ENCODE peak calls at places on chromosomes 6 and 20, in ten cellular contexts. One of them, this sample, is unnamed.
A peak's percentile ranks its signal among the peaks of the same experiment; 100 is the strongest.

GRCh38 chr20:57071283-57071701 is 195.1 kb downstream of the BMP7 start:
- DNase-seq in Peyer's patch: no peak
- DNase-seq in cardiac fibroblast: no peak
- DNase-seq in T-cell: no peak
- DNase-seq in NCI-H345: peak; percentile 85
- DNase-seq in stimulated activated CD4-positive, alpha-beta T cell treated with anti-CD3 and anti-CD28 coated beads, Interleukin-4, amount 100 ng/mL, for 4 hours: no peak
- DNase-seq in activated CD8-positive, alpha-beta memory T cell treated with anti-CD3 and anti-CD28 coated beads, Interleukin-2, amount 50 U/mL, for 48 hours: no peak
- DNase-seq in left cardiac atrium: no peak
- DNase-seq in EL: no peak
- DNase-seq in GM20000: no peak
- DNase-seq in this sample: no peak

GRCh38 chr20:58096880-58097813 is 131.3 kb downstream of the ANKRD60 start:
- DNase-seq in T-cell: no peak
- DNase-seq in NCI-H345: no peak
- DNase-seq in left cardiac atrium: no peak
- DNase-seq in cardiac fibroblast: no peak
- DNase-seq in activated CD8-positive, alpha-beta memory T cell treated with anti-CD3 and anti-CD28 coated beads, Interleukin-2, amount 50 U/mL, for 48 hours: no peak
- DNase-seq in Peyer's patch: no peak
- DNase-seq in GM20000: no peak
- DNase-seq in stimulated activated CD4-positive, alpha-beta T cell treated with anti-CD3 and anti-CD28 coated beads, Interleukin-4, amount 100 ng/mL, for 4 hours: no peak
- DNase-seq in EL: no peak
- DNase-seq in this sample: no peak

GRCh38 chr6:121694389-121695185 is 259.1 kb downstream of the GJA1 start:
- DNase-seq in cardiac fibroblast: peak; percentile 58
- DNase-seq in EL: peak; percentile 76
- DNase-seq in GM20000: no peak
- DNase-seq in Peyer's patch: no peak
- DNase-seq in stimulated activated CD4-positive, alpha-beta T cell treated with anti-CD3 and anti-CD28 coated beads, Interleukin-4, amount 100 ng/mL, for 4 hours: no peak
- DNase-seq in activated CD8-positive, alpha-beta memory T cell treated with anti-CD3 and anti-CD28 coated beads, Interleukin-2, amount 50 U/mL, for 48 hours: no peak
- DNase-seq in NCI-H345: no peak
- DNase-seq in left cardiac atrium: no peak
- DNase-seq in T-cell: no peak
- DNase-seq in this sample: peak; percentile 34

GRCh38 chr6:139600919-139601470 is 226.5 kb upstream of the CITED2 start:
- DNase-seq in GM20000: peak; percentile 60
- DNase-seq in activated CD8-positive, alpha-beta memory T cell treated with anti-CD3 and anti-CD28 coated beads, Interleukin-2, amount 50 U/mL, for 48 hours: no peak
- DNase-seq in cardiac fibroblast: no peak
- DNase-seq in left cardiac atrium: no peak
- DNase-seq in Peyer's patch: no peak
- DNase-seq in T-cell: no peak
- DNase-seq in EL: no peak
- DNase-seq in NCI-H345: no peak
- DNase-seq in stimulated activated CD4-positive, alpha-beta T cell treated with anti-CD3 and anti-CD28 coated beads, Interleukin-4, amount 100 ng/mL, for 4 hours: no peak
- DNase-seq in this sample: no peak

GRCh38 chr6:18488526-18489270 is 101.5 kb downstream of the RNF144B start:
- DNase-seq in NCI-H345: no peak
- DNase-seq in stimulated activated CD4-positive, alpha-beta T cell treated with anti-CD3 and anti-CD28 coated beads, Interleukin-4, amount 100 ng/mL, for 4 hours: no peak
- DNase-seq in cardiac fibroblast: peak; percentile 37
- DNase-seq in T-cell: no peak
- DNase-seq in left cardiac atrium: no peak
- DNase-seq in activated CD8-positive, alpha-beta memory T cell treated with anti-CD3 and anti-CD28 coated beads, Interleukin-2, amount 50 U/mL, for 48 hours: no peak
- DNase-seq in Peyer's patch: no peak
- DNase-seq in GM20000: no peak
- DNase-seq in EL: peak; percentile 17
- DNase-seq in this sample: no peak

GRCh38 chr6:18211338-18211737 is 53.0 kb downstream of the DEK start:
- DNase-seq in NCI-H345: no peak
- DNase-seq in cardiac fibroblast: no peak
- DNase-seq in activated CD8-positive, alpha-beta memory T cell treated with anti-CD3 and anti-CD28 coated beads, Interleukin-2, amount 50 U/mL, for 48 hours: no peak
- DNase-seq in GM20000: peak; percentile 72
- DNase-seq in EL: no peak
- DNase-seq in stimulated activated CD4-positive, alpha-beta T cell treated with anti-CD3 and anti-CD28 coated beads, Interleukin-4, amount 100 ng/mL, for 4 hours: no peak
- DNase-seq in T-cell: no peak
- DNase-seq in Peyer's patch: no peak
- DNase-seq in left cardiac atrium: no peak
- DNase-seq in this sample: no peak

GRCh38 chr20:50202677-50203076 is 12.0 kb downstream of the CEBPB start:
- DNase-seq in cardiac fibroblast: no peak
- DNase-seq in NCI-H345: no peak
- DNase-seq in Peyer's patch: no peak
- DNase-seq in activated CD8-positive, alpha-beta memory T cell treated with anti-CD3 and anti-CD28 coated beads, Interleukin-2, amount 50 U/mL, for 48 hours: no peak
- DNase-seq in T-cell: no peak
- DNase-seq in EL: no peak
- DNase-seq in left cardiac atrium: no peak
- DNase-seq in GM20000: no peak
- DNase-seq in stimulated activated CD4-positive, alpha-beta T cell treated with anti-CD3 and anti-CD28 coated beads, Interleukin-4, amount 100 ng/mL, for 4 hours: no peak
- DNase-seq in this sample: no peak

GRCh38 chr6:43264599-43264998 is 21.3 kb downstream of the TTBK1 start:
- DNase-seq in left cardiac atrium: no peak
- DNase-seq in GM20000: no peak
- DNase-seq in cardiac fibroblast: no peak
- DNase-seq in activated CD8-positive, alpha-beta memory T cell treated with anti-CD3 and anti-CD28 coated beads, Interleukin-2, amount 50 U/mL, for 48 hours: no peak
- DNase-seq in T-cell: no peak
- DNase-seq in NCI-H345: no peak
- DNase-seq in EL: no peak
- DNase-seq in Peyer's patch: no peak
- DNase-seq in stimulated activated CD4-positive, alpha-beta T cell treated with anti-CD3 and anti-CD28 coated beads, Interleukin-4, amount 100 ng/mL, for 4 hours: no peak
- DNase-seq in this sample: no peak

GRCh38 chr6:135627092-135627715 is 129.7 kb upstream of the AHI1 start:
- DNase-seq in activated CD8-positive, alpha-beta memory T cell treated with anti-CD3 and anti-CD28 coated beads, Interleukin-2, amount 50 U/mL, for 48 hours: no peak
- DNase-seq in EL: no peak
- DNase-seq in T-cell: no peak
- DNase-seq in GM20000: no peak
- DNase-seq in stimulated activated CD4-positive, alpha-beta T cell treated with anti-CD3 and anti-CD28 coated beads, Interleukin-4, amount 100 ng/mL, for 4 hours: no peak
- DNase-seq in Peyer's patch: no peak
- DNase-seq in NCI-H345: no peak
- DNase-seq in cardiac fibroblast: no peak
- DNase-seq in left cardiac atrium: no peak
- DNase-seq in this sample: no peak

GRCh38 chr20:15336011-15336410 is 998.6 kb upstream of the FLRT3 start:
- DNase-seq in EL: no peak
- DNase-seq in NCI-H345: no peak
- DNase-seq in left cardiac atrium: no peak
- DNase-seq in T-cell: no peak
- DNase-seq in GM20000: no peak
- DNase-seq in Peyer's patch: no peak
- DNase-seq in stimulated activated CD4-positive, alpha-beta T cell treated with anti-CD3 and anti-CD28 coated beads, Interleukin-4, amount 100 ng/mL, for 4 hours: no peak
- DNase-seq in activated CD8-positive, alpha-beta memory T cell treated with anti-CD3 and anti-CD28 coated beads, Interleukin-2, amount 50 U/mL, for 48 hours: no peak
- DNase-seq in cardiac fibroblast: no peak
- DNase-seq in this sample: no peak

GRCh38 chr20:23245553-23246128 is 105.0 kb upstream of the NXT1 start:
- DNase-seq in Peyer's patch: peak; percentile 63
- DNase-seq in stimulated activated CD4-positive, alpha-beta T cell treated with anti-CD3 and anti-CD28 coated beads, Interleukin-4, amount 100 ng/mL, for 4 hours: peak; percentile 4
- DNase-seq in EL: peak; percentile 8
- DNase-seq in activated CD8-positive, alpha-beta memory T cell treated with anti-CD3 and anti-CD28 coated beads, Interleukin-2, amount 50 U/mL, for 48 hours: peak; percentile 52
- DNase-seq in NCI-H345: no peak
- DNase-seq in GM20000: peak; percentile 72
- DNase-seq in left cardiac atrium: peak; percentile 77
- DNase-seq in T-cell: peak; percentile 6
- DNase-seq in cardiac fibroblast: peak; percentile 61
- DNase-seq in this sample: peak; percentile 77

GRCh38 chr6:27970444-27970843 is 13.4 kb downstream of the OR2B6 start:
- DNase-seq in activated CD8-positive, alpha-beta memory T cell treated with anti-CD3 and anti-CD28 coated beads, Interleukin-2, amount 50 U/mL, for 48 hours: no peak
- DNase-seq in EL: no peak
- DNase-seq in NCI-H345: no peak
- DNase-seq in stimulated activated CD4-positive, alpha-beta T cell treated with anti-CD3 and anti-CD28 coated beads, Interleukin-4, amount 100 ng/mL, for 4 hours: no peak
- DNase-seq in cardiac fibroblast: no peak
- DNase-seq in left cardiac atrium: no peak
- DNase-seq in Peyer's patch: no peak
- DNase-seq in GM20000: no peak
- DNase-seq in T-cell: no peak
- DNase-seq in this sample: no peak

GRCh38 chr20:51692806-51693400 is 75.3 kb downstream of the ATP9A start:
- DNase-seq in Peyer's patch: no peak
- DNase-seq in cardiac fibroblast: no peak
- DNase-seq in stimulated activated CD4-positive, alpha-beta T cell treated with anti-CD3 and anti-CD28 coated beads, Interleukin-4, amount 100 ng/mL, for 4 hours: no peak
- DNase-seq in GM20000: no peak
- DNase-seq in EL: no peak
- DNase-seq in T-cell: no peak
- DNase-seq in activated CD8-positive, alpha-beta memory T cell treated with anti-CD3 and anti-CD28 coated beads, Interleukin-2, amount 50 U/mL, for 48 hours: no peak
- DNase-seq in left cardiac atrium: no peak
- DNase-seq in NCI-H345: no peak
- DNase-seq in this sample: no peak

GRCh38 chr6:110103260-110103659 is 76.2 kb downstream of the WASF1 start:
- DNase-seq in left cardiac atrium: no peak
- DNase-seq in EL: no peak
- DNase-seq in GM20000: no peak
- DNase-seq in T-cell: no peak
- DNase-seq in stimulated activated CD4-positive, alpha-beta T cell treated with anti-CD3 and anti-CD28 coated beads, Interleukin-4, amount 100 ng/mL, for 4 hours: no peak
- DNase-seq in Peyer's patch: no peak
- DNase-seq in NCI-H345: no peak
- DNase-seq in activated CD8-positive, alpha-beta memory T cell treated with anti-CD3 and anti-CD28 coated beads, Interleukin-2, amount 50 U/mL, for 48 hours: no peak
- DNase-seq in cardiac fibroblast: no peak
- DNase-seq in this sample: no peak

GRCh38 chr6:52162940-52163908 is 23.0 kb upstream of the IL17A start:
- DNase-seq in GM20000: peak; percentile 34
- DNase-seq in Peyer's patch: no peak
- DNase-seq in EL: peak; percentile 13
- DNase-seq in cardiac fibroblast: peak; percentile 42
- DNase-seq in left cardiac atrium: no peak
- DNase-seq in activated CD8-positive, alpha-beta memory T cell treated with anti-CD3 and anti-CD28 coated beads, Interleukin-2, amount 50 U/mL, for 48 hours: no peak
- DNase-seq in stimulated activated CD4-positive, alpha-beta T cell treated with anti-CD3 and anti-CD28 coated beads, Interleukin-4, amount 100 ng/mL, for 4 hours: no peak
- DNase-seq in T-cell: no peak
- DNase-seq in NCI-H345: peak; percentile 38
- DNase-seq in this sample: peak; percentile 16